ENCODE peak calls at places on chromosomes 5 and 9, in four cellular contexts. One of them, this sample, is unnamed.

GRCh38 chr9:136512651-136513066 is 29.8 kb upstream of the SEC16A start:
- DNase-seq in HCT116: no peak
- DNase-seq in Peyer's patch: no peak
- DNase-seq in IMR-90: no peak
- DNase-seq in this sample: no peak

GRCh38 chr5:68315679-68316271 is 100.2 kb downstream of the PIK3R1 start:
- DNase-seq in IMR-90: no peak
- DNase-seq in HCT116: no peak
- DNase-seq in Peyer's patch: no peak
- DNase-seq in this sample: peak

GRCh38 chr5:10019236-10019635 is 230.5 kb downstream of the ATPSCKMT start:
- DNase-seq in Peyer's patch: no peak
- DNase-seq in IMR-90: no peak
- DNase-seq in HCT116: no peak
- DNase-seq in this sample: no peak

GRCh38 chr5:88674262-88675158 is 208.5 kb downstream of the MEF2C start:
- DNase-seq in Peyer's patch: no peak
- DNase-seq in HCT116: no peak
- DNase-seq in IMR-90: no peak
- DNase-seq in this sample: peak

GRCh38 chr9:111762546-111762945 is 32.2 kb downstream of the SHOC1 start:
- DNase-seq in HCT116: no peak
- DNase-seq in IMR-90: peak
- DNase-seq in Peyer's patch: no peak
- DNase-seq in this sample: no peak

GRCh38 chr5:124736111-124736813 is 10.2 kb downstream of the ZNF608 start:
- DNase-seq in IMR-90: peak
- DNase-seq in HCT116: no peak
- DNase-seq in Peyer's patch: no peak
- DNase-seq in this sample: no peak

GRCh38 chr5:170333161-170333909 is 35.8 kb upstream of the LCP2 start:
- DNase-seq in Peyer's patch: peak
- DNase-seq in HCT116: no peak
- DNase-seq in IMR-90: no peak
- DNase-seq in this sample: peak

GRCh38 chr9:131021785-131022184 is 12.8 kb downstream of the LAMC3 start:
- DNase-seq in Peyer's patch: no peak
- DNase-seq in IMR-90: no peak
- DNase-seq in HCT116: no peak
- DNase-seq in this sample: no peak

GRCh38 chr5:93899026-93899600 is 157.7 kb upstream of the POU5F2 start:
- DNase-seq in HCT116: no peak
- DNase-seq in IMR-90: no peak
- DNase-seq in Peyer's patch: no peak
- DNase-seq in this sample: peak

GRCh38 chr5:97266576-97266975 is 83.5 kb upstream of the RIOK2 start:
- DNase-seq in IMR-90: peak
- DNase-seq in Peyer's patch: no peak
- DNase-seq in HCT116: no peak
- DNase-seq in this sample: no peak

GRCh38 chr5:66151030-66151429 is 6.9 kb downstream of the SREK1 start:
- DNase-seq in HCT116: no peak
- DNase-seq in Peyer's patch: no peak
- DNase-seq in IMR-90: no peak
- DNase-seq in this sample: no peak

GRCh38 chr5:137959488-137959887 is 70.2 kb downstream of the PKD2L2 start:
- DNase-seq in HCT116: no peak
- DNase-seq in IMR-90: no peak
- DNase-seq in Peyer's patch: no peak
- DNase-seq in this sample: no peak

GRCh38 chr5:56415356-56415765 is 182.2 kb upstream of the ANKRD55 start:
- DNase-seq in Peyer's patch: peak
- DNase-seq in HCT116: no peak
- DNase-seq in IMR-90: peak
- DNase-seq in this sample: no peak

GRCh38 chr5:81971086-81971693 is 633 bp upstream of the ATG10 start:
- DNase-seq in HCT116: no peak
- DNase-seq in Peyer's patch: no peak
- DNase-seq in IMR-90: peak
- DNase-seq in this sample: peak

GRCh38 chr9:73023025-73023541 is 70.2 kb upstream of the ALDH1A1 start:
- DNase-seq in HCT116: peak
- DNase-seq in IMR-90: peak
- DNase-seq in Peyer's patch: no peak
- DNase-seq in this sample: peak

GRCh38 chr5:55568629-55569512 is 34.1 kb upstream of the PLPP1 start:
- DNase-seq in Peyer's patch: no peak
- DNase-seq in HCT116: no peak
- DNase-seq in IMR-90: no peak
- DNase-seq in this sample: peak

GRCh38 chr9:117354252-117354847 is 60.5 kb downstream of the ASTN2 start:
- DNase-seq in IMR-90: no peak
- DNase-seq in HCT116: no peak
- DNase-seq in Peyer's patch: no peak
- DNase-seq in this sample: no peak

GRCh38 chr5:104367978-104368377 is 805.4 kb upstream of the NUDT12 start:
- DNase-seq in IMR-90: no peak
- DNase-seq in Peyer's patch: no peak
- DNase-seq in HCT116: no peak
- DNase-seq in this sample: no peak

GRCh38 chr9:7146582-7146981 is 388.8 kb downstream of the KDM4C start:
- DNase-seq in IMR-90: no peak
- DNase-seq in Peyer's patch: no peak
- DNase-seq in HCT116: no peak
- DNase-seq in this sample: no peak

GRCh38 chr9:108756746-108757490 is 98.9 kb downstream of the ACTL7B start:
- DNase-seq in Peyer's patch: no peak
- DNase-seq in HCT116: peak
- DNase-seq in IMR-90: no peak
- DNase-seq in this sample: no peak

GRCh38 chr5:141995656-141996055 is 17.2 kb downstream of the GNPDA1 start:
- DNase-seq in Peyer's patch: no peak
- DNase-seq in IMR-90: no peak
- DNase-seq in HCT116: no peak
- DNase-seq in this sample: no peak

GRCh38 chr5:153636713-153637112 is 146.2 kb downstream of the GRIA1 start:
- DNase-seq in HCT116: no peak
- DNase-seq in Peyer's patch: no peak
- DNase-seq in IMR-90: no peak
- DNase-seq in this sample: no peak

GRCh38 chr9:105132576-105132975 is 111.9 kb upstream of the SLC44A1 start:
- DNase-seq in HCT116: peak
- DNase-seq in IMR-90: peak
- DNase-seq in Peyer's patch: no peak
- DNase-seq in this sample: no peak

GRCh38 chr5:40986666-40987065 is 77.4 kb downstream of the C7 start:
- DNase-seq in Peyer's patch: no peak
- DNase-seq in IMR-90: peak
- DNase-seq in HCT116: no peak
- DNase-seq in this sample: no peak

GRCh38 chr9:121133104-121133816 is 58.5 kb downstream of the CNTRL start:
- DNase-seq in IMR-90: no peak
- DNase-seq in Peyer's patch: peak
- DNase-seq in HCT116: no peak
- DNase-seq in this sample: peak

GRCh38 chr9:91486699-91487497 is 63.3 kb upstream of the NFIL3 start:
- DNase-seq in Peyer's patch: no peak
- DNase-seq in HCT116: no peak
- DNase-seq in IMR-90: peak
- DNase-seq in this sample: no peak

GRCh38 chr5:77354454-77354853 is 137.7 kb downstream of the WDR41 start:
- DNase-seq in IMR-90: no peak
- DNase-seq in Peyer's patch: no peak
- DNase-seq in HCT116: no peak
- DNase-seq in this sample: no peak

GRCh38 chr5:121144764-121145163 is 680.7 kb downstream of the PRR16 start:
- DNase-seq in HCT116: no peak
- DNase-seq in Peyer's patch: no peak
- DNase-seq in IMR-90: peak
- DNase-seq in this sample: peak

DNA sequence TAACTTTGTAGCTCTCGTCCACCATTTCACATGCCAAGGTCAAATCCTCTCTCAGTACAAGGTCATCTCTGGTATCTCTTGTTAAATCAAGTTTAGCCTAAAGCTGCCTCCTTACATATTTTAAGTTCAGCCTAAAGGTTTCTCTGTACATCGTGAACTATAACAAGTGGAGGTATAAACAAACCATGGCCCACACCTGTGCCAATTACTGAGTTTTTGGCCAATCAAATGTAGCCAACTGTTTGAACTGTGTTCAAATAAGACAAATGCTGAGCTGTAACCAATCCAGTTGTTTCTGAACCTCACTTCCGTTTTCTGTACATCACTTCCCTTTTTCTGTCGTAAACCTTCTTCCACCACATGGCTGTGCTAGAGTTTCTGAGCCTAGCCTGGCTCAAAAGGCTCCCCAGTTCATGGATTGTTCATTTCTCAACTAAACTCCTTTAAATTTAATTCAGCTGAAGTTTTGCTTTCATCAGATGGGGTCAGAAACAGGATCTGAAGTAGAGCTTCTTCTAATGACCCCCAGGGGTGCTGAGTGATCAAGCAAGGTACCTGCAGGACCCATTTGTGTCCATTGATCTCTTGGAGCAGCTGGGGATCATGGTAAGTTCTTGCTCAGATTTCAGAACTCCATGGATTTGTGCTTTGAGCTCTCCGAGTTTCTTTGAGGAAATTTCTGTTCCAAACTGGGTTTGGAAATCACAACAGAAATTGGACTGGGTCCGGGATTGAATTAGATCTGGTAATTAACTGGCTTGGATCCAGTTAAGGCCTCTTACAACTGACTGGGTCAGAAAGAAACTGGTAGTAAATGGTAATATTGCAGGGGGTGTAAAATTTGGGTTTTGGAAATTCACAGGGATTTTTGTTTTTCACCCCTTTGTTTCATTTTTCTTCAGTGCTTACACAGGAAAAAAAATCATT is 11.0 kb upstream of the NANS start:
- DNase-seq in Peyer's patch: no peak
- DNase-seq in IMR-90: no peak
- DNase-seq in HCT116: peak
- DNase-seq in this sample: peak
- TF ChIP-seq POLR2A in Peyer's patch: no peak
- TF ChIP-seq POLR2A in IMR-90: no peak
- TF ChIP-seq POLR2A in HCT116: peak
- TF ChIP-seq POLR2A in this sample: peak

GRCh38 chr5:3121813-3122212 is 370.3 kb upstream of the IRX2 start:
- DNase-seq in IMR-90: no peak
- DNase-seq in Peyer's patch: no peak
- DNase-seq in HCT116: no peak
- DNase-seq in this sample: no peak

GRCh38 chr5:3122216-3122615 is 370.7 kb upstream of the IRX2 start:
- DNase-seq in Peyer's patch: no peak
- DNase-seq in HCT116: no peak
- DNase-seq in IMR-90: no peak
- DNase-seq in this sample: no peak

GRCh38 chr5:3122985-3123762 is 371.7 kb upstream of the IRX2 start:
- DNase-seq in Peyer's patch: no peak
- DNase-seq in IMR-90: no peak
- DNase-seq in HCT116: no peak
- DNase-seq in this sample: no peak

GRCh38 chr5:3124410-3124809 is 372.9 kb upstream of the IRX2 start:
- DNase-seq in IMR-90: no peak
- DNase-seq in Peyer's patch: no peak
- DNase-seq in HCT116: no peak
- DNase-seq in this sample: no peak

GRCh38 chr5:3123763-3124157 is 372.3 kb upstream of the IRX2 start:
- DNase-seq in IMR-90: no peak
- DNase-seq in HCT116: no peak
- DNase-seq in Peyer's patch: no peak
- DNase-seq in this sample: no peak
- TF ChIP-seq POLR2A in IMR-90: no peak
- TF ChIP-seq POLR2A in HCT116: no peak
- TF ChIP-seq POLR2A in Peyer's patch: no peak
- TF ChIP-seq POLR2A in this sample: no peak

GRCh38 chr5:139708877-139709586 is 60.9 kb downstream of the CXXC5 start:
- DNase-seq in HCT116: no peak
- DNase-seq in Peyer's patch: peak
- DNase-seq in IMR-90: peak
- DNase-seq in this sample: peak
- TF ChIP-seq POLR2A in HCT116: no peak
- TF ChIP-seq POLR2A in Peyer's patch: no peak
- TF ChIP-seq POLR2A in IMR-90: no peak
- TF ChIP-seq POLR2A in this sample: no peak

GRCh38 chr9:123268240-123268949 is at the start of gene STRBP:
- DNase-seq in IMR-90: peak
- DNase-seq in Peyer's patch: peak
- DNase-seq in HCT116: peak
- DNase-seq in this sample: peak
- TF ChIP-seq POLR2A in IMR-90: no peak
- TF ChIP-seq POLR2A in Peyer's patch: peak
- TF ChIP-seq POLR2A in HCT116: peak
- TF ChIP-seq POLR2A in this sample: peak

DNA sequence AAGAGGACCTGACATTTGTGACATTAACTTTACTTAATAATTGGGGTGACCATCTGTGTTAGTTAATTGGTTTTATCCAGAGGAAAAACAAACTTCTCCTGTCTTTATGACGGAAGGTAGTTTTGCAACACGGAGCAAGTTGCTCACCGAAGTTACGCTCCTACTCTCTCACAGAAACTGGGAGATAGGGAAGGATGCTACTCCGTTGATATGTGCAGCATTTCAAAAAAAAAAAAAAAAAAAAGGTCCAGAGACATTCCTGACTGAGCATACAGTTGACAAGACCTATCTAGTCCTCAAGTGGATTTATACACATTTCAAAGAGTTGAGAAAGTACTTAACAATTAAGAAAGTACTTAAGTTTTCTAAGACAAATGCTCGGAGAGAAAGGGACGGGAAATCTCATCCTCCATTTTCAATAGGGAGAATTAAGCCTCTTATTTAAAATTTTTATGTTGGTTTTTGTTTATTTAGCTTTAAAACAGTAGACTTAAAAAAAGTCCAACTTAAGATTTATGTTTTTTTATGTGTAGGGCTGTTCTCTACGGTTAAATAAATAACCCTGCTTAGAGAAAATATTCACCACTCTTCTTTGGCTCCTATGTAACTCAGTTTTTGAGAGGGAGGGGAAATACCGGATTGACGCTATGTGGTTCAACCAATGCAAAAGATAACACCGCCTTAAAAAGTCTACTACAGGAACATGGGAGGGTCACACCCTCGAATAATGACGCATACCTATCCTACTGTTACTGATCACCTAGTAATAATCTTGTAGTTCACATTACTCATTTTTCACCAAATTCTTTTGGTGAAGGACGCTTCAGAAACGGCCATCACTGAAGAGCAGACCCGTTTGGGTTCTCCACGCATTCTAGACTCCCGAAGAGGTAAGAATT is at the start of gene FER:
- DNase-seq in Peyer's patch: no peak
- DNase-seq in HCT116: peak
- DNase-seq in IMR-90: peak
- DNase-seq in this sample: peak
- TF ChIP-seq POLR2A in Peyer's patch: no peak
- TF ChIP-seq POLR2A in HCT116: peak
- TF ChIP-seq POLR2A in IMR-90: no peak
- TF ChIP-seq POLR2A in this sample: no peak

GRCh38 chr9:113401027-113401792 is at the start of gene ALAD:
- DNase-seq in Peyer's patch: peak
- DNase-seq in HCT116: peak
- DNase-seq in IMR-90: peak
- DNase-seq in this sample: peak
- TF ChIP-seq POLR2A in Peyer's patch: peak
- TF ChIP-seq POLR2A in HCT116: peak
- TF ChIP-seq POLR2A in IMR-90: no peak
- TF ChIP-seq POLR2A in this sample: peak